ENCODE peak calls at places on chromosomes 13 and 19, in nine cellular contexts. One of them, this sample, is unnamed.

GRCh38 chr13:71864981-71865857 is 1.8 kb downstream of the DACH1 start:
- DNase-seq in IMR-90: no peak
- DNase-seq in cardiac fibroblast: no peak
- DNase-seq in brain microvascular endothelial cell: peak; percentile 1
- DNase-seq in upper lobe of right lung: peak; percentile 66
- DNase-seq in NB4: peak; percentile 88
- DNase-seq in esophagus squamous epithelium: no peak
- DNase-seq in adrenal gland: peak; percentile 27
- DNase-seq in fibroblast of lung: peak; percentile 32
- DNase-seq in this sample: no peak

GRCh38 chr13:99553033-99553432 is 51.8 kb downstream of the TM9SF2 start:
- DNase-seq in IMR-90: no peak
- DNase-seq in cardiac fibroblast: no peak
- DNase-seq in brain microvascular endothelial cell: no peak
- DNase-seq in upper lobe of right lung: no peak
- DNase-seq in NB4: no peak
- DNase-seq in esophagus squamous epithelium: no peak
- DNase-seq in adrenal gland: no peak
- DNase-seq in fibroblast of lung: no peak
- DNase-seq in this sample: no peak

GRCh38 chr19:10517760-10518443 is 655 bp upstream of the S1PR5 start:
- DNase-seq in IMR-90: peak; percentile 15
- DNase-seq in cardiac fibroblast: peak; percentile 21
- DNase-seq in brain microvascular endothelial cell: peak; percentile 16
- DNase-seq in upper lobe of right lung: no peak
- DNase-seq in NB4: peak; percentile 70
- DNase-seq in esophagus squamous epithelium: no peak
- DNase-seq in adrenal gland: peak; percentile 22
- DNase-seq in fibroblast of lung: no peak
- DNase-seq in this sample: no peak

GRCh38 chr13:48636550-48636949 is 17.2 kb upstream of the CYSLTR2 start:
- DNase-seq in IMR-90: peak; percentile 31
- DNase-seq in cardiac fibroblast: peak; percentile 94
- DNase-seq in brain microvascular endothelial cell: peak; percentile 88
- DNase-seq in upper lobe of right lung: no peak
- DNase-seq in NB4: no peak
- DNase-seq in esophagus squamous epithelium: no peak
- DNase-seq in adrenal gland: no peak
- DNase-seq in fibroblast of lung: peak; percentile 87
- DNase-seq in this sample: no peak

GRCh38 chr13:20336761-20337160 is 104.6 kb upstream of the GJB6 start:
- DNase-seq in IMR-90: no peak
- DNase-seq in cardiac fibroblast: no peak
- DNase-seq in brain microvascular endothelial cell: no peak
- DNase-seq in upper lobe of right lung: no peak
- DNase-seq in NB4: no peak
- DNase-seq in esophagus squamous epithelium: no peak
- DNase-seq in adrenal gland: no peak
- DNase-seq in fibroblast of lung: no peak
- DNase-seq in this sample: no peak

GRCh38 chr19:58007285-58007684 is 4.7 kb upstream of the ZNF606 start:
- DNase-seq in IMR-90: no peak
- DNase-seq in cardiac fibroblast: no peak
- DNase-seq in brain microvascular endothelial cell: no peak
- DNase-seq in upper lobe of right lung: no peak
- DNase-seq in NB4: peak; percentile 16
- DNase-seq in esophagus squamous epithelium: no peak
- DNase-seq in adrenal gland: no peak
- DNase-seq in fibroblast of lung: no peak
- DNase-seq in this sample: no peak

GRCh38 chr13:94224670-94225069 is 254.8 kb downstream of the DCT start:
- DNase-seq in IMR-90: no peak
- DNase-seq in cardiac fibroblast: no peak
- DNase-seq in brain microvascular endothelial cell: no peak
- DNase-seq in upper lobe of right lung: no peak
- DNase-seq in NB4: peak; percentile 2
- DNase-seq in esophagus squamous epithelium: no peak
- DNase-seq in adrenal gland: no peak
- DNase-seq in fibroblast of lung: no peak
- DNase-seq in this sample: no peak

GRCh38 chr13:20812890-20813289 is 39.1 kb upstream of the EEF1AKMT1 start:
- DNase-seq in IMR-90: no peak
- DNase-seq in cardiac fibroblast: no peak
- DNase-seq in brain microvascular endothelial cell: no peak
- DNase-seq in upper lobe of right lung: no peak
- DNase-seq in NB4: no peak
- DNase-seq in esophagus squamous epithelium: no peak
- DNase-seq in adrenal gland: no peak
- DNase-seq in fibroblast of lung: no peak
- DNase-seq in this sample: no peak

GRCh38 chr19:50266896-50267295 is 62.3 kb downstream of the KCNC3 start:
- DNase-seq in IMR-90: no peak
- DNase-seq in cardiac fibroblast: no peak
- DNase-seq in brain microvascular endothelial cell: no peak
- DNase-seq in upper lobe of right lung: no peak
- DNase-seq in NB4: no peak
- DNase-seq in esophagus squamous epithelium: no peak
- DNase-seq in adrenal gland: no peak
- DNase-seq in fibroblast of lung: no peak
- DNase-seq in this sample: peak; percentile 24

GRCh38 chr13:42990147-42990990 is 1.7 kb downstream of the EPSTI1 start:
- DNase-seq in IMR-90: peak; percentile 57
- DNase-seq in cardiac fibroblast: peak; percentile 41
- DNase-seq in brain microvascular endothelial cell: peak; percentile 50
- DNase-seq in upper lobe of right lung: no peak
- DNase-seq in NB4: no peak
- DNase-seq in esophagus squamous epithelium: no peak
- DNase-seq in adrenal gland: no peak
- DNase-seq in fibroblast of lung: no peak
- DNase-seq in this sample: peak; percentile 41

GRCh38 chr13:72164811-72165210 is 297.8 kb upstream of the DACH1 start:
- DNase-seq in IMR-90: no peak
- DNase-seq in cardiac fibroblast: no peak
- DNase-seq in brain microvascular endothelial cell: no peak
- DNase-seq in upper lobe of right lung: no peak
- DNase-seq in NB4: no peak
- DNase-seq in esophagus squamous epithelium: no peak
- DNase-seq in adrenal gland: no peak
- DNase-seq in fibroblast of lung: peak; percentile 18
- DNase-seq in this sample: no peak

GRCh38 chr13:113112893-113113845 is 7.6 kb downstream of the F7 start:
- DNase-seq in IMR-90: no peak
- DNase-seq in cardiac fibroblast: no peak
- DNase-seq in brain microvascular endothelial cell: no peak
- DNase-seq in upper lobe of right lung: peak; percentile 27
- DNase-seq in NB4: no peak
- DNase-seq in esophagus squamous epithelium: no peak
- DNase-seq in adrenal gland: no peak
- DNase-seq in fibroblast of lung: no peak
- DNase-seq in this sample: no peak

DNA sequence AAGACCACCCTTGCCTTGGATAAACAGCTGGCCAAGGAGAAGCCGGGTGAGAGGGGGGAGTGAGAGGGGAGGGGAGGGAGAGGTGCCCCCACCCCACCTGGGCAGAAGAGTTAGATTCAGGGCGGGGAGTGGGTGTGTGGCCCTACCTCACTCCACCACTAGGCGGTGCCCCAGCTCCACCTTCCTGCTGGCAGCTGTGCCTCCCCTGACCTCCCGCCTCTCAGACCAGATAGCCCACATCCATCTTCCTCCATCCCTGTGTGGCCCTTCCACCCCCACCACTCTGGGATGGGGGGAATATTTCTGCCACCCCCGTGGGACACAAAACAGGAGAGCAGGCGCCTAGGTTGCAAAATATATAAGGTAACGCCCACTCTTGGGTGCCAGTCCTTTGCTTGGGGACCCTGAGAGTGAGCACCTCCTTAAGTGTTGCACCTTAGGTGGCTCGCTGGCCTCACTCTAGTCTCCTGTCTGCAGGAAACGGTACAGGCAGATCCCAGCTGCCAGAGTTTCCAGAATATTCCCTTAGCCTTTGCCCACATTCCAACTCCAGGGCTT is 13.8 kb upstream of the EHD2 start:
- DNase-seq in IMR-90: peak; percentile 34
- DNase-seq in cardiac fibroblast: peak; percentile 43
- DNase-seq in brain microvascular endothelial cell: no peak
- DNase-seq in upper lobe of right lung: no peak
- DNase-seq in NB4: peak; percentile 82
- DNase-seq in esophagus squamous epithelium: no peak
- DNase-seq in adrenal gland: peak; percentile 59
- DNase-seq in fibroblast of lung: no peak
- DNase-seq in this sample: peak; percentile 68
- TF ChIP-seq CTCF in IMR-90: peak; percentile 71
- TF ChIP-seq CTCF in cardiac fibroblast: peak; percentile 80
- TF ChIP-seq CTCF in brain microvascular endothelial cell: peak; percentile 90
- TF ChIP-seq CTCF in upper lobe of right lung: peak; percentile 76
- TF ChIP-seq CTCF in NB4: peak; percentile 100
- TF ChIP-seq CTCF in esophagus squamous epithelium: peak; percentile 47
- TF ChIP-seq CTCF in adrenal gland: peak; percentile 77
- TF ChIP-seq CTCF in fibroblast of lung: peak; percentile 78
- TF ChIP-seq CTCF in this sample: peak; percentile 95

GRCh38 chr19:36750066-36750691 is 22.4 kb downstream of the ZNF850 start:
- DNase-seq in IMR-90: no peak
- DNase-seq in cardiac fibroblast: no peak
- DNase-seq in brain microvascular endothelial cell: no peak
- DNase-seq in upper lobe of right lung: no peak
- DNase-seq in NB4: no peak
- DNase-seq in esophagus squamous epithelium: no peak
- DNase-seq in adrenal gland: no peak
- DNase-seq in fibroblast of lung: no peak
- DNase-seq in this sample: no peak
- H3K4me3 ChIP-seq in IMR-90: no peak overlapping the region
- H3K4me3 ChIP-seq in cardiac fibroblast: no peak overlapping the region
- H3K4me3 ChIP-seq in brain microvascular endothelial cell: no peak overlapping the region
- H3K4me3 ChIP-seq in upper lobe of right lung: no peak overlapping the region
- H3K4me3 ChIP-seq in NB4: no peak overlapping the region
- H3K4me3 ChIP-seq in esophagus squamous epithelium: no peak overlapping the region
- H3K4me3 ChIP-seq in adrenal gland: peak overlapping the region; percentile 43
- H3K4me3 ChIP-seq in fibroblast of lung: no peak overlapping the region
- H3K4me3 ChIP-seq in this sample: no peak overlapping the region

GRCh38 chr13:63167699-63168337 is 1752.2 kb upstream of the PCDH20 start:
- DNase-seq in IMR-90: no peak
- DNase-seq in cardiac fibroblast: no peak
- DNase-seq in brain microvascular endothelial cell: no peak
- DNase-seq in upper lobe of right lung: no peak
- DNase-seq in NB4: no peak
- DNase-seq in esophagus squamous epithelium: no peak
- DNase-seq in adrenal gland: no peak
- DNase-seq in fibroblast of lung: no peak
- DNase-seq in this sample: no peak

GRCh38 chr13:63161219-63161618 is 1745.6 kb upstream of the PCDH20 start:
- DNase-seq in IMR-90: peak; percentile 57
- DNase-seq in cardiac fibroblast: no peak
- DNase-seq in brain microvascular endothelial cell: peak; percentile 4
- DNase-seq in upper lobe of right lung: no peak
- DNase-seq in NB4: no peak
- DNase-seq in esophagus squamous epithelium: no peak
- DNase-seq in adrenal gland: no peak
- DNase-seq in fibroblast of lung: peak; percentile 11
- DNase-seq in this sample: no peak

DNA sequence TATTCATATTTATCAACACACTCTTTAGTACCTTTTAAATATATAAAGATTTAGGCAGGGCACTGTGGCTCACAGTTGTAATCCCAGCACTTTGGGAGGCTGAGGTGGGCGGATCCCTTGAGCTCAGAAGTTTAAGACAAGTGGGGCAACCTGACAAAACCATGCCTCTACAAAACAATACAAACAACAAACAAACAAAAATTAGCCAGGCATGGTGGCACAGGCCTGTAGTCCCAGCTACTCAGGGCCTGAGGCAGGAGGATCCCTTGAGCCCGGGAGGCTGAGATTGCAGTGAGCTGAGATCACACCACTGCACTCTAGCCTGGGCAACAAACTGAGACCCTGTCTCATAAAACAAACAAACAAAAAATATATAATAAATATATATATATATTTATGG is 1748.3 kb upstream of the PCDH20 start:
- DNase-seq in IMR-90: no peak
- DNase-seq in cardiac fibroblast: no peak
- DNase-seq in brain microvascular endothelial cell: no peak
- DNase-seq in upper lobe of right lung: no peak
- DNase-seq in NB4: no peak
- DNase-seq in esophagus squamous epithelium: no peak
- DNase-seq in adrenal gland: no peak
- DNase-seq in fibroblast of lung: no peak
- DNase-seq in this sample: no peak
- TF ChIP-seq CTCF in IMR-90: no peak
- TF ChIP-seq CTCF in cardiac fibroblast: no peak
- TF ChIP-seq CTCF in brain microvascular endothelial cell: no peak
- TF ChIP-seq CTCF in upper lobe of right lung: no peak
- TF ChIP-seq CTCF in NB4: no peak
- TF ChIP-seq CTCF in esophagus squamous epithelium: no peak
- TF ChIP-seq CTCF in adrenal gland: no peak
- TF ChIP-seq CTCF in fibroblast of lung: no peak
- TF ChIP-seq CTCF in this sample: no peak

GRCh38 chr19:44762033-44762432 is 13.5 kb downstream of the BCL3 start:
- DNase-seq in IMR-90: no peak
- DNase-seq in cardiac fibroblast: no peak
- DNase-seq in brain microvascular endothelial cell: no peak
- DNase-seq in upper lobe of right lung: no peak
- DNase-seq in NB4: no peak
- DNase-seq in esophagus squamous epithelium: no peak
- DNase-seq in adrenal gland: no peak
- DNase-seq in fibroblast of lung: no peak
- DNase-seq in this sample: no peak

GRCh38 chr19:44758596-44758995 is 10.1 kb downstream of the BCL3 start:
- DNase-seq in IMR-90: no peak
- DNase-seq in cardiac fibroblast: peak; percentile 59
- DNase-seq in brain microvascular endothelial cell: no peak
- DNase-seq in upper lobe of right lung: no peak
- DNase-seq in NB4: no peak
- DNase-seq in esophagus squamous epithelium: no peak
- DNase-seq in adrenal gland: peak; percentile 36
- DNase-seq in fibroblast of lung: peak; percentile 56
- DNase-seq in this sample: no peak

GRCh38 chr19:44757057-44757734 is 8.7 kb downstream of the BCL3 start:
- DNase-seq in IMR-90: peak; percentile 73
- DNase-seq in cardiac fibroblast: peak; percentile 93
- DNase-seq in brain microvascular endothelial cell: no peak
- DNase-seq in upper lobe of right lung: peak; percentile 75
- DNase-seq in NB4: no peak
- DNase-seq in esophagus squamous epithelium: no peak
- DNase-seq in adrenal gland: peak; percentile 45
- DNase-seq in fibroblast of lung: peak; percentile 79
- DNase-seq in this sample: no peak

GRCh38 chr19:44757735-44758505 is 9.4 kb downstream of the BCL3 start:
- DNase-seq in IMR-90: peak; percentile 63
- DNase-seq in cardiac fibroblast: peak; percentile 76
- DNase-seq in brain microvascular endothelial cell: no peak
- DNase-seq in upper lobe of right lung: peak; percentile 85
- DNase-seq in NB4: no peak
- DNase-seq in esophagus squamous epithelium: no peak
- DNase-seq in adrenal gland: peak; percentile 67
- DNase-seq in fibroblast of lung: peak; percentile 58
- DNase-seq in this sample: no peak

GRCh38 chr19:44759083-44759804 is 10.7 kb downstream of the BCL3 start:
- DNase-seq in IMR-90: no peak
- DNase-seq in cardiac fibroblast: no peak
- DNase-seq in brain microvascular endothelial cell: no peak
- DNase-seq in upper lobe of right lung: no peak
- DNase-seq in NB4: no peak
- DNase-seq in esophagus squamous epithelium: no peak
- DNase-seq in adrenal gland: no peak
- DNase-seq in fibroblast of lung: no peak
- DNase-seq in this sample: no peak
- H3K4me3 ChIP-seq in IMR-90: no peak overlapping the region
- H3K4me3 ChIP-seq in cardiac fibroblast: no peak overlapping the region
- H3K4me3 ChIP-seq in brain microvascular endothelial cell: no peak overlapping the region
- H3K4me3 ChIP-seq in upper lobe of right lung: no peak overlapping the region
- H3K4me3 ChIP-seq in NB4: no peak overlapping the region
- H3K4me3 ChIP-seq in esophagus squamous epithelium: no peak overlapping the region
- H3K4me3 ChIP-seq in adrenal gland: no peak overlapping the region
- H3K4me3 ChIP-seq in fibroblast of lung: no peak overlapping the region
- H3K4me3 ChIP-seq in this sample: no peak overlapping the region

This sample was measured in GM12865.